ENCODE peak calls at places on chromosomes 1 and 21, in ten cellular contexts. One of them, this sample, is unnamed.

GRCh38 chr1:163673076-163673475 is 351.3 kb downstream of the NUF2 start:
- DNase-seq in AG08396: no peak
- DNase-seq in AG20443: no peak
- DNase-seq in memory B cell: no peak
- DNase-seq in naive thymus-derived CD8-positive, alpha-beta T cell: no peak
- DNase-seq in RPMI8226: no peak
- DNase-seq in left cardiac atrium: no peak
- DNase-seq in stimulated activated CD4-positive, alpha-beta T cell treated with anti-CD3 and anti-CD28 coated beads, Interleukin-2, amount 100 ng/mL, for 48 hours: no peak
- DNase-seq in heart right ventricle: no peak
- DNase-seq in natural killer cell treated with Interleukin-12 subunit alpha and Interleukin-12 subunit beta and Interleukin-15 and Interleukin-18, amount 100 ng/mL, for 72 hours: no peak
- DNase-seq in this sample: no peak

GRCh38 chr1:16047791-16048475 is 4.4 kb downstream of the CLCNKB start:
- DNase-seq in AG20443: no peak
- DNase-seq in RPMI8226: no peak
- DNase-seq in heart right ventricle: no peak
- DNase-seq in natural killer cell treated with Interleukin-12 subunit alpha and Interleukin-12 subunit beta and Interleukin-15 and Interleukin-18, amount 100 ng/mL, for 72 hours: no peak
- DNase-seq in AG08396: no peak
- DNase-seq in naive thymus-derived CD8-positive, alpha-beta T cell: no peak
- DNase-seq in stimulated activated CD4-positive, alpha-beta T cell treated with anti-CD3 and anti-CD28 coated beads, Interleukin-2, amount 100 ng/mL, for 48 hours: no peak
- DNase-seq in left cardiac atrium: no peak
- DNase-seq in memory B cell: no peak
- DNase-seq in this sample: no peak

GRCh38 chr21:15483138-15483780 is 246.5 kb upstream of the USP25 start:
- DNase-seq in AG20443: peak
- DNase-seq in AG08396: peak
- DNase-seq in memory B cell: peak
- DNase-seq in natural killer cell treated with Interleukin-12 subunit alpha and Interleukin-12 subunit beta and Interleukin-15 and Interleukin-18, amount 100 ng/mL, for 72 hours: peak
- DNase-seq in heart right ventricle: peak
- DNase-seq in RPMI8226: peak
- DNase-seq in stimulated activated CD4-positive, alpha-beta T cell treated with anti-CD3 and anti-CD28 coated beads, Interleukin-2, amount 100 ng/mL, for 48 hours: peak
- DNase-seq in left cardiac atrium: peak
- DNase-seq in naive thymus-derived CD8-positive, alpha-beta T cell: peak
- DNase-seq in this sample: peak

GRCh38 chr1:15916916-15917315 is 59.0 kb downstream of the ZBTB17 start:
- DNase-seq in naive thymus-derived CD8-positive, alpha-beta T cell: no peak
- DNase-seq in AG08396: no peak
- DNase-seq in AG20443: no peak
- DNase-seq in RPMI8226: no peak
- DNase-seq in natural killer cell treated with Interleukin-12 subunit alpha and Interleukin-12 subunit beta and Interleukin-15 and Interleukin-18, amount 100 ng/mL, for 72 hours: no peak
- DNase-seq in left cardiac atrium: no peak
- DNase-seq in stimulated activated CD4-positive, alpha-beta T cell treated with anti-CD3 and anti-CD28 coated beads, Interleukin-2, amount 100 ng/mL, for 48 hours: no peak
- DNase-seq in heart right ventricle: no peak
- DNase-seq in memory B cell: no peak
- DNase-seq in this sample: no peak

GRCh38 chr1:21725738-21726392 is 56.7 kb upstream of the RAP1GAP start:
- DNase-seq in heart right ventricle: no peak
- DNase-seq in AG20443: no peak
- DNase-seq in natural killer cell treated with Interleukin-12 subunit alpha and Interleukin-12 subunit beta and Interleukin-15 and Interleukin-18, amount 100 ng/mL, for 72 hours: no peak
- DNase-seq in RPMI8226: no peak
- DNase-seq in naive thymus-derived CD8-positive, alpha-beta T cell: no peak
- DNase-seq in AG08396: no peak
- DNase-seq in memory B cell: no peak
- DNase-seq in stimulated activated CD4-positive, alpha-beta T cell treated with anti-CD3 and anti-CD28 coated beads, Interleukin-2, amount 100 ng/mL, for 48 hours: no peak
- DNase-seq in left cardiac atrium: no peak
- DNase-seq in this sample: no peak

GRCh38 chr1:197017558-197018146 is 40.3 kb downstream of the CFHR5 start:
- DNase-seq in natural killer cell treated with Interleukin-12 subunit alpha and Interleukin-12 subunit beta and Interleukin-15 and Interleukin-18, amount 100 ng/mL, for 72 hours: no peak
- DNase-seq in RPMI8226: peak
- DNase-seq in naive thymus-derived CD8-positive, alpha-beta T cell: no peak
- DNase-seq in stimulated activated CD4-positive, alpha-beta T cell treated with anti-CD3 and anti-CD28 coated beads, Interleukin-2, amount 100 ng/mL, for 48 hours: no peak
- DNase-seq in AG08396: no peak
- DNase-seq in left cardiac atrium: no peak
- DNase-seq in memory B cell: no peak
- DNase-seq in AG20443: peak
- DNase-seq in heart right ventricle: peak
- DNase-seq in this sample: no peak

GRCh38 chr1:53115403-53116306 is 26.8 kb downstream of the SLC1A7 start:
- DNase-seq in memory B cell: no peak
- DNase-seq in naive thymus-derived CD8-positive, alpha-beta T cell: no peak
- DNase-seq in RPMI8226: no peak
- DNase-seq in heart right ventricle: no peak
- DNase-seq in AG20443: no peak
- DNase-seq in AG08396: no peak
- DNase-seq in natural killer cell treated with Interleukin-12 subunit alpha and Interleukin-12 subunit beta and Interleukin-15 and Interleukin-18, amount 100 ng/mL, for 72 hours: no peak
- DNase-seq in stimulated activated CD4-positive, alpha-beta T cell treated with anti-CD3 and anti-CD28 coated beads, Interleukin-2, amount 100 ng/mL, for 48 hours: no peak
- DNase-seq in left cardiac atrium: no peak
- DNase-seq in this sample: no peak

GRCh38 chr1:5729636-5730145 is 262.5 kb downstream of the NPHP4 start:
- DNase-seq in AG08396: no peak
- DNase-seq in left cardiac atrium: no peak
- DNase-seq in stimulated activated CD4-positive, alpha-beta T cell treated with anti-CD3 and anti-CD28 coated beads, Interleukin-2, amount 100 ng/mL, for 48 hours: no peak
- DNase-seq in RPMI8226: no peak
- DNase-seq in naive thymus-derived CD8-positive, alpha-beta T cell: no peak
- DNase-seq in natural killer cell treated with Interleukin-12 subunit alpha and Interleukin-12 subunit beta and Interleukin-15 and Interleukin-18, amount 100 ng/mL, for 72 hours: no peak
- DNase-seq in heart right ventricle: no peak
- DNase-seq in memory B cell: no peak
- DNase-seq in AG20443: no peak
- DNase-seq in this sample: no peak

GRCh38 chr1:192539450-192540132 is 36.0 kb upstream of the RGS1 start:
- DNase-seq in natural killer cell treated with Interleukin-12 subunit alpha and Interleukin-12 subunit beta and Interleukin-15 and Interleukin-18, amount 100 ng/mL, for 72 hours: no peak
- DNase-seq in naive thymus-derived CD8-positive, alpha-beta T cell: peak
- DNase-seq in RPMI8226: no peak
- DNase-seq in AG08396: peak
- DNase-seq in stimulated activated CD4-positive, alpha-beta T cell treated with anti-CD3 and anti-CD28 coated beads, Interleukin-2, amount 100 ng/mL, for 48 hours: no peak
- DNase-seq in memory B cell: no peak
- DNase-seq in left cardiac atrium: no peak
- DNase-seq in heart right ventricle: no peak
- DNase-seq in AG20443: peak
- DNase-seq in this sample: no peak

GRCh38 chr1:30274937-30275621 is 448.3 kb downstream of the MATN1 start:
- DNase-seq in stimulated activated CD4-positive, alpha-beta T cell treated with anti-CD3 and anti-CD28 coated beads, Interleukin-2, amount 100 ng/mL, for 48 hours: no peak
- DNase-seq in left cardiac atrium: no peak
- DNase-seq in AG08396: no peak
- DNase-seq in AG20443: no peak
- DNase-seq in heart right ventricle: no peak
- DNase-seq in memory B cell: no peak
- DNase-seq in RPMI8226: no peak
- DNase-seq in naive thymus-derived CD8-positive, alpha-beta T cell: no peak
- DNase-seq in natural killer cell treated with Interleukin-12 subunit alpha and Interleukin-12 subunit beta and Interleukin-15 and Interleukin-18, amount 100 ng/mL, for 72 hours: no peak
- DNase-seq in this sample: no peak

GRCh38 chr1:27430903-27431653 is 38.7 kb downstream of the GPR3 start:
- DNase-seq in left cardiac atrium: no peak
- DNase-seq in memory B cell: no peak
- DNase-seq in RPMI8226: no peak
- DNase-seq in AG08396: no peak
- DNase-seq in AG20443: no peak
- DNase-seq in natural killer cell treated with Interleukin-12 subunit alpha and Interleukin-12 subunit beta and Interleukin-15 and Interleukin-18, amount 100 ng/mL, for 72 hours: no peak
- DNase-seq in heart right ventricle: peak
- DNase-seq in stimulated activated CD4-positive, alpha-beta T cell treated with anti-CD3 and anti-CD28 coated beads, Interleukin-2, amount 100 ng/mL, for 48 hours: no peak
- DNase-seq in naive thymus-derived CD8-positive, alpha-beta T cell: peak
- DNase-seq in this sample: no peak

GRCh38 chr1:55212349-55213028 is 2.7 kb downstream of the USP24 start:
- DNase-seq in AG08396: no peak
- DNase-seq in natural killer cell treated with Interleukin-12 subunit alpha and Interleukin-12 subunit beta and Interleukin-15 and Interleukin-18, amount 100 ng/mL, for 72 hours: no peak
- DNase-seq in naive thymus-derived CD8-positive, alpha-beta T cell: no peak
- DNase-seq in left cardiac atrium: no peak
- DNase-seq in stimulated activated CD4-positive, alpha-beta T cell treated with anti-CD3 and anti-CD28 coated beads, Interleukin-2, amount 100 ng/mL, for 48 hours: no peak
- DNase-seq in memory B cell: no peak
- DNase-seq in heart right ventricle: no peak
- DNase-seq in RPMI8226: no peak
- DNase-seq in AG20443: no peak
- DNase-seq in this sample: no peak

GRCh38 chr1:195715652-195716051 is 892.6 kb downstream of the KCNT2 start:
- DNase-seq in left cardiac atrium: no peak
- DNase-seq in natural killer cell treated with Interleukin-12 subunit alpha and Interleukin-12 subunit beta and Interleukin-15 and Interleukin-18, amount 100 ng/mL, for 72 hours: no peak
- DNase-seq in RPMI8226: no peak
- DNase-seq in naive thymus-derived CD8-positive, alpha-beta T cell: no peak
- DNase-seq in AG08396: no peak
- DNase-seq in AG20443: no peak
- DNase-seq in heart right ventricle: no peak
- DNase-seq in stimulated activated CD4-positive, alpha-beta T cell treated with anti-CD3 and anti-CD28 coated beads, Interleukin-2, amount 100 ng/mL, for 48 hours: no peak
- DNase-seq in memory B cell: no peak
- DNase-seq in this sample: no peak

GRCh38 chr1:9384128-9384527 is 91.4 kb downstream of the SPSB1 start:
- DNase-seq in stimulated activated CD4-positive, alpha-beta T cell treated with anti-CD3 and anti-CD28 coated beads, Interleukin-2, amount 100 ng/mL, for 48 hours: no peak
- DNase-seq in AG20443: no peak
- DNase-seq in memory B cell: no peak
- DNase-seq in RPMI8226: no peak
- DNase-seq in AG08396: no peak
- DNase-seq in natural killer cell treated with Interleukin-12 subunit alpha and Interleukin-12 subunit beta and Interleukin-15 and Interleukin-18, amount 100 ng/mL, for 72 hours: no peak
- DNase-seq in naive thymus-derived CD8-positive, alpha-beta T cell: no peak
- DNase-seq in left cardiac atrium: no peak
- DNase-seq in heart right ventricle: no peak
- DNase-seq in this sample: no peak

GRCh38 chr1:153612755-153613331 is at the start of gene S100A16:
- DNase-seq in left cardiac atrium: peak
- DNase-seq in memory B cell: no peak
- DNase-seq in AG20443: peak
- DNase-seq in AG08396: peak
- DNase-seq in naive thymus-derived CD8-positive, alpha-beta T cell: no peak
- DNase-seq in heart right ventricle: peak
- DNase-seq in stimulated activated CD4-positive, alpha-beta T cell treated with anti-CD3 and anti-CD28 coated beads, Interleukin-2, amount 100 ng/mL, for 48 hours: no peak
- DNase-seq in RPMI8226: no peak
- DNase-seq in natural killer cell treated with Interleukin-12 subunit alpha and Interleukin-12 subunit beta and Interleukin-15 and Interleukin-18, amount 100 ng/mL, for 72 hours: no peak
- DNase-seq in this sample: no peak

GRCh38 chr1:6007318-6008083 is 15.3 kb upstream of the NPHP4 start:
- DNase-seq in AG20443: peak
- DNase-seq in natural killer cell treated with Interleukin-12 subunit alpha and Interleukin-12 subunit beta and Interleukin-15 and Interleukin-18, amount 100 ng/mL, for 72 hours: no peak
- DNase-seq in memory B cell: no peak
- DNase-seq in naive thymus-derived CD8-positive, alpha-beta T cell: no peak
- DNase-seq in left cardiac atrium: no peak
- DNase-seq in stimulated activated CD4-positive, alpha-beta T cell treated with anti-CD3 and anti-CD28 coated beads, Interleukin-2, amount 100 ng/mL, for 48 hours: peak
- DNase-seq in AG08396: no peak
- DNase-seq in heart right ventricle: no peak
- DNase-seq in RPMI8226: no peak
- DNase-seq in this sample: no peak

GRCh38 chr1:104238991-104239390 is 489.3 kb downstream of the AMY1C start:
- DNase-seq in RPMI8226: no peak
- DNase-seq in memory B cell: no peak
- DNase-seq in AG20443: no peak
- DNase-seq in stimulated activated CD4-positive, alpha-beta T cell treated with anti-CD3 and anti-CD28 coated beads, Interleukin-2, amount 100 ng/mL, for 48 hours: no peak
- DNase-seq in AG08396: no peak
- DNase-seq in heart right ventricle: no peak
- DNase-seq in naive thymus-derived CD8-positive, alpha-beta T cell: no peak
- DNase-seq in natural killer cell treated with Interleukin-12 subunit alpha and Interleukin-12 subunit beta and Interleukin-15 and Interleukin-18, amount 100 ng/mL, for 72 hours: no peak
- DNase-seq in left cardiac atrium: no peak
- DNase-seq in this sample: no peak

GRCh38 chr21:33078907-33079582 is 9.1 kb downstream of the OLIG1 start:
- DNase-seq in AG20443: peak
- DNase-seq in left cardiac atrium: no peak
- DNase-seq in heart right ventricle: no peak
- DNase-seq in natural killer cell treated with Interleukin-12 subunit alpha and Interleukin-12 subunit beta and Interleukin-15 and Interleukin-18, amount 100 ng/mL, for 72 hours: peak
- DNase-seq in RPMI8226: peak
- DNase-seq in memory B cell: no peak
- DNase-seq in stimulated activated CD4-positive, alpha-beta T cell treated with anti-CD3 and anti-CD28 coated beads, Interleukin-2, amount 100 ng/mL, for 48 hours: no peak
- DNase-seq in naive thymus-derived CD8-positive, alpha-beta T cell: no peak
- DNase-seq in AG08396: peak
- DNase-seq in this sample: peak

GRCh38 chr1:116380499-116381316 is 7.7 kb downstream of the ATP1A1 start:
- DNase-seq in left cardiac atrium: no peak
- DNase-seq in stimulated activated CD4-positive, alpha-beta T cell treated with anti-CD3 and anti-CD28 coated beads, Interleukin-2, amount 100 ng/mL, for 48 hours: no peak
- DNase-seq in naive thymus-derived CD8-positive, alpha-beta T cell: no peak
- DNase-seq in memory B cell: no peak
- DNase-seq in heart right ventricle: no peak
- DNase-seq in AG08396: no peak
- DNase-seq in AG20443: no peak
- DNase-seq in natural killer cell treated with Interleukin-12 subunit alpha and Interleukin-12 subunit beta and Interleukin-15 and Interleukin-18, amount 100 ng/mL, for 72 hours: no peak
- DNase-seq in RPMI8226: no peak
- DNase-seq in this sample: no peak

GRCh38 chr1:16153110-16153998 is 2.5 kb downstream of the EPHA2 start:
- DNase-seq in naive thymus-derived CD8-positive, alpha-beta T cell: no peak
- DNase-seq in left cardiac atrium: no peak
- DNase-seq in AG08396: no peak
- DNase-seq in stimulated activated CD4-positive, alpha-beta T cell treated with anti-CD3 and anti-CD28 coated beads, Interleukin-2, amount 100 ng/mL, for 48 hours: no peak
- DNase-seq in memory B cell: no peak
- DNase-seq in RPMI8226: no peak
- DNase-seq in natural killer cell treated with Interleukin-12 subunit alpha and Interleukin-12 subunit beta and Interleukin-15 and Interleukin-18, amount 100 ng/mL, for 72 hours: no peak
- DNase-seq in AG20443: no peak
- DNase-seq in heart right ventricle: no peak
- DNase-seq in this sample: no peak

GRCh38 chr1:27971674-27972073 is 11.9 kb downstream of the XKR8 start:
- DNase-seq in stimulated activated CD4-positive, alpha-beta T cell treated with anti-CD3 and anti-CD28 coated beads, Interleukin-2, amount 100 ng/mL, for 48 hours: no peak
- DNase-seq in memory B cell: no peak
- DNase-seq in natural killer cell treated with Interleukin-12 subunit alpha and Interleukin-12 subunit beta and Interleukin-15 and Interleukin-18, amount 100 ng/mL, for 72 hours: no peak
- DNase-seq in AG20443: no peak
- DNase-seq in heart right ventricle: peak
- DNase-seq in RPMI8226: no peak
- DNase-seq in left cardiac atrium: no peak
- DNase-seq in naive thymus-derived CD8-positive, alpha-beta T cell: no peak
- DNase-seq in AG08396: no peak
- DNase-seq in this sample: no peak

GRCh38 chr1:149917590-149918144 is at the start of gene SV2A:
- DNase-seq in natural killer cell treated with Interleukin-12 subunit alpha and Interleukin-12 subunit beta and Interleukin-15 and Interleukin-18, amount 100 ng/mL, for 72 hours: peak
- DNase-seq in left cardiac atrium: no peak
- DNase-seq in naive thymus-derived CD8-positive, alpha-beta T cell: no peak
- DNase-seq in RPMI8226: no peak
- DNase-seq in heart right ventricle: no peak
- DNase-seq in stimulated activated CD4-positive, alpha-beta T cell treated with anti-CD3 and anti-CD28 coated beads, Interleukin-2, amount 100 ng/mL, for 48 hours: peak
- DNase-seq in AG20443: peak
- DNase-seq in memory B cell: no peak
- DNase-seq in AG08396: peak
- DNase-seq in this sample: no peak

GRCh38 chr21:39863111-39863510 is 4.1 kb upstream of the PCP4 start:
- DNase-seq in natural killer cell treated with Interleukin-12 subunit alpha and Interleukin-12 subunit beta and Interleukin-15 and Interleukin-18, amount 100 ng/mL, for 72 hours: no peak
- DNase-seq in RPMI8226: peak
- DNase-seq in memory B cell: no peak
- DNase-seq in AG20443: no peak
- DNase-seq in stimulated activated CD4-positive, alpha-beta T cell treated with anti-CD3 and anti-CD28 coated beads, Interleukin-2, amount 100 ng/mL, for 48 hours: no peak
- DNase-seq in naive thymus-derived CD8-positive, alpha-beta T cell: no peak
- DNase-seq in AG08396: no peak
- DNase-seq in heart right ventricle: no peak
- DNase-seq in left cardiac atrium: no peak
- DNase-seq in this sample: no peak

GRCh38 chr1:219227731-219228419 is 54.2 kb downstream of the LYPLAL1 start:
- DNase-seq in AG20443: no peak
- DNase-seq in RPMI8226: no peak
- DNase-seq in stimulated activated CD4-positive, alpha-beta T cell treated with anti-CD3 and anti-CD28 coated beads, Interleukin-2, amount 100 ng/mL, for 48 hours: no peak
- DNase-seq in naive thymus-derived CD8-positive, alpha-beta T cell: no peak
- DNase-seq in AG08396: no peak
- DNase-seq in left cardiac atrium: no peak
- DNase-seq in memory B cell: no peak
- DNase-seq in heart right ventricle: no peak
- DNase-seq in natural killer cell treated with Interleukin-12 subunit alpha and Interleukin-12 subunit beta and Interleukin-15 and Interleukin-18, amount 100 ng/mL, for 72 hours: no peak
- DNase-seq in this sample: no peak

GRCh38 chr1:113677250-113678158 is 81.8 kb downstream of the PHTF1 start:
- DNase-seq in stimulated activated CD4-positive, alpha-beta T cell treated with anti-CD3 and anti-CD28 coated beads, Interleukin-2, amount 100 ng/mL, for 48 hours: no peak
- DNase-seq in memory B cell: no peak
- DNase-seq in RPMI8226: peak
- DNase-seq in naive thymus-derived CD8-positive, alpha-beta T cell: no peak
- DNase-seq in left cardiac atrium: peak
- DNase-seq in heart right ventricle: peak
- DNase-seq in AG08396: peak
- DNase-seq in AG20443: peak
- DNase-seq in natural killer cell treated with Interleukin-12 subunit alpha and Interleukin-12 subunit beta and Interleukin-15 and Interleukin-18, amount 100 ng/mL, for 72 hours: no peak
- DNase-seq in this sample: peak

GRCh38 chr1:41199375-41199774 is 42.7 kb downstream of the SCMH1 start:
- DNase-seq in heart right ventricle: no peak
- DNase-seq in AG20443: no peak
- DNase-seq in stimulated activated CD4-positive, alpha-beta T cell treated with anti-CD3 and anti-CD28 coated beads, Interleukin-2, amount 100 ng/mL, for 48 hours: no peak
- DNase-seq in natural killer cell treated with Interleukin-12 subunit alpha and Interleukin-12 subunit beta and Interleukin-15 and Interleukin-18, amount 100 ng/mL, for 72 hours: no peak
- DNase-seq in AG08396: no peak
- DNase-seq in memory B cell: no peak
- DNase-seq in RPMI8226: no peak
- DNase-seq in left cardiac atrium: no peak
- DNase-seq in naive thymus-derived CD8-positive, alpha-beta T cell: no peak
- DNase-seq in this sample: no peak